ENCODE peak calls at places on chromosomes 11 and 22, in six cellular contexts. R, T, G, P, H and J are unnamed samples.

GRCh38 chr11:43835104-43835503 is 45.5 kb upstream of the ALKBH3 start:
- DNase-seq in G (no peak), P (no peak), R (no peak), H (no peak), T (no peak), J (no peak)

GRCh38 chr22:35330258-35330861 is 30.7 kb downstream of the TOM1 start:
- DNase-seq in G (no peak), R (no peak), H (peak), P (peak), T (peak), J (peak)

GRCh38 chr11:1073261-1073724 is 1.4 kb upstream of the MUC2 start:
- DNase-seq in T (peak), R (no peak), P (peak), H (peak), G (no peak), J (peak)

GRCh38 chr22:20904008-20904979 is 12.9 kb upstream of the CRKL start:
- DNase-seq in H (peak), G (no peak), T (no peak), P (peak), R (no peak), J (peak)

GRCh38 chr11:95863486-95864140 is 60.3 kb downstream of the MTMR2 start:
- DNase-seq in G (no peak), R (no peak), T (no peak), P (peak), H (no peak), J (no peak)

GRCh38 chr11:116504541-116505149 is 268.1 kb downstream of the BUD13 start:
- DNase-seq in R (no peak), H (no peak), T (no peak), G (peak), P (no peak), J (no peak)

GRCh38 chr11:129215506-129216245 is 23.6 kb upstream of the ARHGAP32 start:
- DNase-seq in R (no peak), T (no peak), H (no peak), P (no peak), G (no peak), J (no peak)

GRCh38 chr11:104907521-104908185 is 9.4 kb upstream of the CASP12 start:
- DNase-seq in R (no peak), P (no peak), T (no peak), H (no peak), G (no peak), J (no peak)

GRCh38 chr11:71453911-71454304 is 905 bp downstream of the NADSYN1 start:
- DNase-seq in R (no peak), H (no peak), P (no peak), T (no peak), G (no peak), J (no peak)

GRCh38 chr22:45302047-45302446 is 7.7 kb upstream of the FAM118A start:
- DNase-seq in H (no peak), P (peak), G (no peak), T (no peak), R (no peak), J (no peak)

GRCh38 chr11:113521737-113522517 is 46.7 kb upstream of the DRD2 start:
- DNase-seq in P (no peak), H (no peak), T (no peak), G (no peak), R (no peak), J (no peak)

GRCh38 chr22:24954114-24954463 is 1.6 kb downstream of the KIAA1671 start:
- DNase-seq in G (no peak), H (no peak), R (no peak), T (no peak), P (no peak), J (no peak)

GRCh38 chr22:20741634-20742581 is 32.0 kb upstream of the SERPIND1 start:
- DNase-seq in T (no peak), P (peak), G (no peak), R (no peak), H (no peak), J (no peak)

GRCh38 chr22:28942801-28943500 is 59.6 kb downstream of the ZNRF3 start:
- DNase-seq in H (no peak), P (no peak), R (no peak), G (no peak), T (no peak), J (no peak)

GRCh38 chr11:135075740-135076139 is 663.7 kb upstream of the B3GAT1 start:
- DNase-seq in H (peak), G (peak), T (peak), R (no peak), P (peak), J (peak)

GRCh38 chr22:24370426-24370825 is 57.0 kb upstream of the ADORA2A start:
- DNase-seq in H (no peak), T (no peak), P (peak), R (no peak), G (no peak), J (no peak)

GRCh38 chr11:34747261-34747660 is 126.4 kb downstream of the EHF start:
- DNase-seq in T (no peak), R (no peak), P (no peak), G (no peak), H (no peak), J (no peak)

GRCh38 chr11:1289211-1289935 is 20.1 kb downstream of the TOLLIP start:
- DNase-seq in T (peak), R (no peak), G (no peak), H (no peak), P (no peak), J (no peak)

GRCh38 chr11:116109228-116109627 is 605.0 kb upstream of the CADM1 start:
- DNase-seq in P (peak), H (peak), G (peak), T (no peak), R (no peak), J (no peak)

GRCh38 chr11:75028321-75029097 is 39.8 kb downstream of the NEU3 start:
- DNase-seq in P (peak), H (no peak), G (no peak), R (no peak), T (no peak), J (no peak)

GRCh38 chr11:8033791-8034585 is 46.9 kb downstream of the EIF3F start:
- DNase-seq in G (peak), P (no peak), R (no peak), H (no peak), T (peak), J (no peak)

GRCh38 chr11:78339483-78339882 is 78.1 kb downstream of the GAB2 start:
- DNase-seq in P (no peak), T (no peak), R (no peak), G (no peak), H (no peak), J (no peak)

GRCh38 chr11:952406-953385 is 27.0 kb downstream of the AP2A2 start:
- DNase-seq in T (no peak), G (no peak), R (no peak), H (no peak), P (peak), J (no peak)

GRCh38 chr11:62853279-62853965 is 14.0 kb upstream of the WDR74 start:
- DNase-seq in P (no peak), G (no peak), T (no peak), H (no peak), R (no peak), J (no peak)

GRCh38 chr11:12673924-12674570 is at the start of gene TEAD1:
- DNase-seq in R (peak), P (peak), T (peak), G (peak), H (peak), J (peak)

GRCh38 chr11:1660025-1660867 is 30.7 kb downstream of the KRTAP5-5 start:
- DNase-seq in G (peak), T (no peak), H (no peak), P (no peak), R (no peak), J (no peak)

GRCh38 chr11:9144828-9145227 is 53.4 kb upstream of the SCUBE2 start:
- DNase-seq in G (no peak), P (no peak), R (no peak), T (no peak), H (no peak), J (no peak)

GRCh38 chr11:92826136-92826535 is 143.3 kb upstream of the MTNR1B start:
- DNase-seq in H (no peak), P (no peak), T (no peak), G (no peak), R (no peak), J (no peak)

GRCh38 chr11:844693-845644 is 2.3 kb downstream of the TSPAN4 start:
- DNase-seq in G (peak), T (peak), H (peak), P (peak), R (no peak), J (peak)

GRCh38 chr11:74288161-74288560 is 23.3 kb downstream of the P4HA3 start:
- DNase-seq in H (peak), R (no peak), G (no peak), P (peak), T (no peak), J (peak)

GRCh38 chr11:34150494-34151151 is 45.2 kb downstream of the NAT10 start:
- DNase-seq in H (no peak), T (peak), R (no peak), G (no peak), P (peak), J (no peak)

GRCh38 chr11:68050371-68050841 is 11.6 kb downstream of the TCIRG1 start:
- DNase-seq in R (no peak), G (no peak), P (no peak), T (no peak), H (no peak), J (no peak)

GRCh38 chr22:18078329-18079041 is 695 bp downstream of the PEX26 start:
- DNase-seq in H (peak), G (no peak), T (peak), P (peak), R (no peak), J (no peak)

GRCh38 chr11:62256281-62256680 is 13.7 kb upstream of the SCGB2A2 start:
- DNase-seq in R (no peak), G (no peak), P (no peak), H (no peak), T (no peak), J (no peak)

GRCh38 chr11:18309691-18310090 is 12.2 kb downstream of the HPS5 start:
- DNase-seq in R (no peak), P (no peak), G (no peak), H (no peak), T (no peak), J (no peak)

GRCh38 chr11:117378966-117379865 is 51.6 kb downstream of the CEP164 start:
- DNase-seq in R (no peak), T (no peak), P (no peak), H (no peak), G (no peak), J (no peak)